ENCODE peak calls at places on chromosomes 7 and 10, in five cellular contexts. E is K562, X is H1, K is HepG2, V is GM12878. F is an unnamed sample. For H3K9me3, the result is how much of the 10 kb centered on the place peaks cover.

GRCh38 chr10:71513896-71514295 is 117.2 kb downstream of the CDH23 start:
- DNase-seq in K (no peak), E (no peak), X (no peak), V (no peak), F (no peak)

GRCh38 chr10:87547734-87548311 is 43.1 kb downstream of the MINPP1 start:
- DNase-seq in V (no peak), X (no peak), K (no peak), E (no peak), F (no peak)

GRCh38 chr10:11689945-11690736 is 52.0 kb upstream of the ECHDC3 start:
- DNase-seq in E (no peak), K (no peak), V (no peak), X (no peak), F (no peak)

GRCh38 chr7:101129603-101130117 is 2.8 kb downstream of the SERPINE1 start:
- DNase-seq in E (no peak), X (no peak), K (no peak), V (no peak), F (no peak)

GRCh38 chr10:86820509-86820908 is 64.1 kb downstream of the BMPR1A start:
- DNase-seq in E (no peak), V (no peak), K (no peak), X (no peak), F (no peak)

GRCh38 chr7:92590711-92591310 is 621 bp upstream of the FAM133B start:
- DNase-seq in E (no peak), K (no peak), V (no peak), X (no peak), F (no peak)

GRCh38 chr10:108204528-108205313 is 1040.2 kb upstream of the SORCS1 start:
- DNase-seq in K (no peak), E (peak), X (no peak), V (peak), F (no peak)

GRCh38 chr7:48427671-48428070 is 256.4 kb downstream of the ABCA13 start:
- DNase-seq in E (no peak), X (no peak), V (no peak), K (no peak), F (no peak)

GRCh38 chr10:126596472-126597016 is 73.9 kb downstream of the C10orf90 start:
- DNase-seq in V (no peak), E (no peak), K (no peak), X (no peak), F (no peak)

GRCh38 chr10:100746413-100746931 is 1.1 kb downstream of the PAX2 start:
- DNase-seq in K (no peak), E (no peak), X (no peak), V (no peak), F (no peak)

GRCh38 chr10:47283101-47283630 is 16.8 kb upstream of the GDF10 start:
- DNase-seq in X (no peak), V (no peak), E (no peak), K (no peak), F (no peak)

GRCh38 chr7:44689427-44689826 is 59.2 kb upstream of the ZMIZ2 start:
- DNase-seq in K (no peak), X (no peak), V (no peak), E (no peak), F (no peak)

GRCh38 chr7:99762680-99763327 is 21.2 kb downstream of the CYP3A4 start:
- DNase-seq in K (no peak), X (no peak), E (peak), V (no peak), F (no peak)

GRCh38 chr7:55140221-55140980 is 121.6 kb downstream of the EGFR start:
- DNase-seq in V (peak), E (no peak), X (no peak), K (no peak), F (no peak)

GRCh38 chr7:3234851-3235250 is 66.2 kb upstream of the SDK1 start:
- DNase-seq in V (no peak), K (no peak), X (no peak), E (no peak), F (no peak)

GRCh38 chr7:43653891-43654504 is 71.1 kb downstream of the STK17A start:
- DNase-seq in V (no peak), X (no peak), E (no peak), K (peak), F (no peak)

GRCh38 chr10:122282253-122282671 is 11.2 kb downstream of the BTBD16 start:
- DNase-seq in E (no peak), K (no peak), V (no peak), X (no peak), F (no peak)

GRCh38 chr10:93548376-93549071 is 17.9 kb upstream of the FFAR4 start:
- DNase-seq in X (no peak), K (no peak), V (no peak), E (no peak), F (no peak)

GRCh38 chr7:292826-293225 is 2.9 kb downstream of the FOXL3 start:
- DNase-seq in E (no peak), V (no peak), X (no peak), K (no peak), F (no peak)

GRCh38 chr7:97012293-97013005 is 7.1 kb downstream of the DLX6 start:
- DNase-seq in K (no peak), E (no peak), V (no peak), X (peak), F (no peak)

GRCh38 chr7:36639826-36640225 is 84.5 kb downstream of the AOAH start:
- DNase-seq in X (no peak), V (no peak), K (no peak), E (no peak), F (no peak)

GRCh38 chr7:40019558-40019957 is 69.5 kb downstream of the CDK13 start:
- DNase-seq in K (peak), X (no peak), E (no peak), V (no peak), F (no peak)

GRCh38 chr10:49194212-49194920 is 6.2 kb upstream of the TMEM273 start:
- DNase-seq in K (no peak), X (no peak), E (no peak), V (no peak), F (no peak)

GRCh38 chr7:50531928-50532327 is 33.3 kb downstream of the DDC start:
- DNase-seq in E (no peak), V (no peak), K (no peak), X (no peak), F (no peak)

GRCh38 chr10:103510791-103511757 is 17.6 kb downstream of the NEURL1 start:
- DNase-seq in V (no peak), K (no peak), E (no peak), X (no peak), F (no peak)

GRCh38 chr7:110786576-110786975 is 304.4 kb upstream of the LRRN3 start:
- DNase-seq in V (no peak), X (no peak), K (no peak), E (no peak), F (no peak)

GRCh38 chr7:23062452-23062851 is 43.1 kb upstream of the KLHL7 start:
- DNase-seq in V (no peak), K (no peak), E (peak), X (no peak), F (no peak)

GRCh38 chr10:104197364-104197763 is 34.8 kb downstream of the CFAP43 start:
- DNase-seq in V (no peak), X (no peak), K (peak), E (no peak), F (peak)

GRCh38 chr7:30971440-30971839 is 7.7 kb downstream of the GHRHR start:
- DNase-seq in V (no peak), X (no peak), K (no peak), E (no peak), F (no peak)

GRCh38 chr10:23294638-23295247 is 49.9 kb downstream of the C10orf67 start:
- DNase-seq in V (no peak), E (no peak), K (no peak), X (no peak), F (peak)

GRCh38 chr7:43482679-43483252 is 100.1 kb upstream of the STK17A start:
- DNase-seq in K (peak), E (no peak), V (no peak), X (peak), F (no peak)

GRCh38 chr10:78475501-78475900 is 441.8 kb downstream of the RPS24 start:
- DNase-seq in X (no peak), V (no peak), E (no peak), K (peak), F (no peak)

GRCh38 chr7:79405368-79405767 is 48.1 kb downstream of the MAGI2 start:
- DNase-seq in V (no peak), X (no peak), K (peak), E (no peak), F (no peak)

GRCh38 chr7:23093111-23093510 is 12.5 kb upstream of the KLHL7 start:
- DNase-seq in K (no peak), E (no peak), X (no peak), V (no peak), F (no peak)

GRCh38 chr10:99276848-99277486 is 41.3 kb upstream of the HPSE2 start:
- DNase-seq in E (peak), V (no peak), K (peak), X (no peak), F (peak)

GRCh38 chr10:133262696-133263095 is 14.0 kb downstream of the ADAM8 start:
- DNase-seq in X (no peak), E (no peak), K (no peak), V (no peak), F (no peak)

GRCh38 chr7:139987691-139988516 is 74.8 kb downstream of the PARP12 start:
- DNase-seq in K (no peak), V (no peak), E (no peak), X (no peak), F (no peak)

GRCh38 chr7:131538071-131538790 is 18.2 kb downstream of the PODXL start:
- DNase-seq in V (no peak), E (no peak), K (no peak), X (no peak), F (peak)

GRCh38 chr7:44112231-44112996 is 8.3 kb downstream of the AEBP1 start:
- DNase-seq in V (no peak), K (no peak), E (peak), X (no peak), F (no peak)

DNA sequence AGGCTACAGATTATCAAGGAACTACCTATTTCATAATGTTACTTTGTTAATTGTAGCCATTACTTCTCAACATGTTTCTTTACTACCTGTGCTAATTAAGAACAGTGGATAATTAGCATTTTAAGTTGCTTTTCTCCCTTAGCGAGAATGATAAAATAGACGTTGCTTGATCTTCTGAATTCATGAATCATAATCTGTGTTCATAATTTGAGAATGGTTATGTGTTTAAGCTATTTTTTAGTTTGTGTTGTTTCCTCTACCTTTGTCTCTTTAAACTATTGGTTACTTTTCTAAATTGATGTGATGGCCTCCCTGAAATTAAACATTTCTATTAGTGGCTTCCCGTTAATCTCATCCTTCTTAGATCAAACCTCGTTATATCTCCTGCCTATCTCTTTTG is at the start of gene ZRANB1:
- DNase-seq in V (no peak), X (no peak), E (no peak), K (no peak), F (no peak)
- H3K9me3 ChIP-seq in V (under half), X (under half), E (under half), K (under half), F (under half)

GRCh38 chr10:42930516-42931205 is 146.2 kb upstream of the RET start:
- DNase-seq in V (no peak), X (no peak), E (no peak), K (no peak), F (no peak)

GRCh38 chr10:42929993-42930392 is 146.9 kb upstream of the RET start:
- DNase-seq in V (no peak), X (no peak), K (no peak), E (no peak), F (no peak)

GRCh38 chr10:42926831-42927230 is 144.2 kb downstream of the BMS1 start:
- DNase-seq in X (peak), E (no peak), V (no peak), K (no peak), F (no peak)

GRCh38 chr10:42929236-42929635 is 146.6 kb downstream of the BMS1 start:
- DNase-seq in V (no peak), E (no peak), X (no peak), K (no peak), F (no peak)

GRCh38 chr10:42928064-42928463 is 145.5 kb downstream of the BMS1 start:
- DNase-seq in K (no peak), V (no peak), E (no peak), X (no peak), F (no peak)
- TF ChIP-seq ATF3 in K (no peak), V (no peak), E (no peak), X (no peak), F (no peak)

DNA sequence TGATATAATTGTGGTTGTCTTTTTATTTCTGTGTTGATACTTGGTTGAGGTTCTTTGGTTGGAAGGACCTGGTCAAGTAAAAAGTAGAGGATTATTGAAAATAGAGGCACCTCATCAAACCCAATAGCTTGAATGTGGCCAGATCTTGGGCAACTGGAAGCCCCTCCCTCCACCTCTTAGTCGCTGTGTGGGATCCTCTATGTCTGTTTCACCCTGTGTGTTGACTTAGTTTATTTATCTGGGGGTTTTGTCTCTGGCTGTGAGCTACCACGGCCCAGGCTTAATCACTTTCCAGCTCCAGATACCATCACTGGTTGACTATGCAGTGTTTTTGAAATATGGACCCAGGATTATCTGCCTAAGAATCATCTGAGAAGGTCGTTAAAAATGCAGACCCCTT is 58.3 kb downstream of the AP3M1 start:
- DNase-seq in K (no peak), V (no peak), E (no peak), X (no peak), F (no peak)
- H3K9me3 ChIP-seq in K (under half), V (under half), E (under half), X (under half), F (under half)

GRCh38 chr10:59648711-59649201 is 60.9 kb downstream of the SLC16A9 start:
- DNase-seq in E (no peak), K (no peak), V (no peak), X (no peak), F (no peak)
- TF ChIP-seq ATF3 in E (no peak), K (no peak), V (no peak), X (no peak), F (no peak)